ENCODE peak calls at places on chromosomes 12 and 14, in five cellular contexts. L, G, Y, N and B are unnamed samples.

GRCh38 chr14:100193417-100194357 is 34.2 kb upstream of the DEGS2 start:
- DNase-seq in L (peak), N (no peak), G (no peak), Y (no peak), B (peak)

GRCh38 chr12:109445224-109445623 is 31.9 kb downstream of the KCTD10 start:
- DNase-seq in Y (no peak), L (no peak), G (no peak), N (no peak), B (no peak)

GRCh38 chr14:105465209-105466031 is 9.2 kb upstream of the CRIP2 start:
- DNase-seq in Y (no peak), G (peak), L (no peak), N (no peak), B (no peak)

GRCh38 chr12:109098142-109098652 is 800 bp downstream of the UNG start:
- DNase-seq in L (no peak), G (no peak), N (no peak), Y (no peak), B (no peak)

GRCh38 chr12:7092986-7093460 is 778 bp upstream of the C1R start:
- DNase-seq in Y (no peak), N (no peak), G (no peak), L (no peak), B (no peak)

GRCh38 chr12:130719263-130719892 is 3.3 kb upstream of the RIMBP2 start:
- DNase-seq in G (no peak), Y (no peak), N (no peak), L (no peak), B (no peak)

GRCh38 chr12:91677556-91677955 is 468.1 kb downstream of the BTG1 start:
- DNase-seq in L (no peak), Y (no peak), G (no peak), N (no peak), B (no peak)

GRCh38 chr14:103740991-103741689 is 25.5 kb downstream of the ZFYVE21 start:
- DNase-seq in G (no peak), L (no peak), Y (no peak), N (no peak), B (no peak)

GRCh38 chr12:122001379-122002209 is 20.1 kb upstream of the BCL7A start:
- DNase-seq in L (no peak), N (peak), G (no peak), Y (no peak), B (no peak)

GRCh38 chr14:100440207-100440631 is 117.1 kb downstream of the SLC25A47 start:
- DNase-seq in Y (no peak), N (peak), L (peak), G (peak), B (peak)

GRCh38 chr12:33596061-33596460 is 156.4 kb upstream of the SYT10 start:
- DNase-seq in Y (no peak), G (no peak), N (no peak), L (no peak), B (no peak)

GRCh38 chr14:23556700-23557440 is 799 bp downstream of the THTPA start:
- DNase-seq in Y (no peak), L (no peak), N (no peak), G (no peak), B (no peak)

GRCh38 chr14:59679872-59680271 is 103.3 kb upstream of the CCDC175 start:
- DNase-seq in Y (no peak), G (no peak), L (no peak), N (peak), B (peak)

GRCh38 chr12:103986823-103987222 is 21.2 kb downstream of the TDG start:
- DNase-seq in L (no peak), Y (no peak), N (no peak), G (no peak), B (no peak)

GRCh38 chr12:94553130-94553519 is 93.5 kb upstream of the CEP83 start:
- DNase-seq in Y (no peak), N (no peak), G (no peak), L (no peak), B (peak)

GRCh38 chr12:83361486-83361885 is 674.8 kb downstream of the TMTC2 start:
- DNase-seq in N (no peak), G (no peak), L (no peak), Y (no peak), B (no peak)

GRCh38 chr12:129701536-129702165 is 202.2 kb downstream of the TMEM132D start:
- DNase-seq in G (no peak), L (no peak), Y (no peak), N (peak), B (no peak)

GRCh38 chr14:55316528-55316927 is 45.3 kb downstream of the FBXO34 start:
- DNase-seq in L (no peak), Y (no peak), N (peak), G (no peak), B (peak)

GRCh38 chr12:113305281-113305856 is 29.5 kb downstream of the SLC8B1 start:
- DNase-seq in L (no peak), G (no peak), N (no peak), Y (no peak), B (no peak)

GRCh38 chr12:67634167-67634793 is 14.3 kb upstream of the DYRK2 start:
- DNase-seq in L (no peak), N (no peak), G (no peak), Y (no peak), B (peak)

GRCh38 chr12:52139579-52140062 is 52.2 kb downstream of the KRT80 start:
- DNase-seq in Y (no peak), L (peak), G (peak), N (peak), B (peak)

GRCh38 chr12:95124106-95124505 is 50.7 kb upstream of the NR2C1 start:
- DNase-seq in L (no peak), G (no peak), N (no peak), Y (no peak), B (no peak)

GRCh38 chr14:101368629-101369028 is 192.7 kb upstream of the DIO3 start:
- DNase-seq in L (no peak), N (no peak), Y (no peak), G (no peak), B (no peak)

GRCh38 chr12:92039048-92039447 is 106.6 kb downstream of the BTG1 start:
- DNase-seq in G (no peak), L (no peak), Y (no peak), N (no peak), B (no peak)

GRCh38 chr14:69242311-69243224 is 17.4 kb upstream of the GALNT16 start:
- DNase-seq in L (peak), N (peak), Y (no peak), G (peak), B (peak)

GRCh38 chr12:91098942-91099341 is 12.4 kb downstream of the LUM start:
- DNase-seq in N (no peak), Y (no peak), L (no peak), G (no peak), B (no peak)